ENCODE peak calls at places on chromosomes 2 and 18, in five cellular contexts. One of them, this sample, is unnamed.

GRCh38 chr2:177143444-177143843 is 69.2 kb upstream of the HNRNPA3 start:
- DNase-seq in T-helper 2 cell: no peak
- DNase-seq in pons: no peak
- DNase-seq in Ammon's horn: no peak
- DNase-seq in G401: peak; percentile 16
- DNase-seq in this sample: peak; percentile 77

GRCh38 chr18:48795696-48796095 is 155.1 kb downstream of the SMAD7 start:
- DNase-seq in T-helper 2 cell: no peak
- DNase-seq in pons: no peak
- DNase-seq in Ammon's horn: no peak
- DNase-seq in G401: no peak
- DNase-seq in this sample: peak; percentile 14

GRCh38 chr2:226583715-226584114 is 215.9 kb downstream of the IRS1 start:
- DNase-seq in T-helper 2 cell: no peak
- DNase-seq in pons: no peak
- DNase-seq in Ammon's horn: no peak
- DNase-seq in G401: no peak
- DNase-seq in this sample: no peak

GRCh38 chr2:107402330-107402729 is 424.4 kb upstream of the RGPD4 start:
- DNase-seq in T-helper 2 cell: no peak
- DNase-seq in pons: no peak
- DNase-seq in Ammon's horn: no peak
- DNase-seq in G401: no peak
- DNase-seq in this sample: no peak

GRCh38 chr2:195813401-195813800 is 156.4 kb downstream of the SLC39A10 start:
- DNase-seq in T-helper 2 cell: no peak
- DNase-seq in pons: no peak
- DNase-seq in Ammon's horn: no peak
- DNase-seq in G401: no peak
- DNase-seq in this sample: no peak

GRCh38 chr18:40911582-40912254 is 1043.3 kb upstream of the PIK3C3 start:
- DNase-seq in T-helper 2 cell: no peak
- DNase-seq in pons: no peak
- DNase-seq in Ammon's horn: no peak
- DNase-seq in G401: no peak
- DNase-seq in this sample: no peak

GRCh38 chr2:240325006-240325653 is 110.3 kb upstream of the GPC1 start:
- DNase-seq in T-helper 2 cell: no peak
- DNase-seq in pons: no peak
- DNase-seq in Ammon's horn: no peak
- DNase-seq in G401: no peak
- DNase-seq in this sample: peak; percentile 31

GRCh38 chr2:28750316-28751101 is 1.1 kb upstream of the PPP1CB start:
- DNase-seq in T-helper 2 cell: no peak
- DNase-seq in pons: peak; percentile 66
- DNase-seq in Ammon's horn: peak; percentile 47
- DNase-seq in G401: peak; percentile 60
- DNase-seq in this sample: peak; percentile 52